ENCODE peak calls at places on chromosome 11, in eight cellular contexts. V is Caki2; J is stimulated activated CD4-positive, alpha-beta T cell treated with anti-CD3 and anti-CD28 coated beads, Interleukin-2, amount 100 ng/mL, for 24 hours; Q is activated effector memory CD4-positive, alpha-beta T cell treated with anti-CD3 and anti-CD28 coated beads, Interleukin-2, amount 50 U/mL, for 16 hours; O is activated naive CD4-positive, alpha-beta T cell; I is BE2C; A is fibroblast of lung; Y is activated naive CD8-positive, alpha-beta T cell treated with anti-CD3 and anti-CD28 coated beads, Interleukin-2, amount 50 U/mL, for 16 hours. F is an unnamed sample.

GRCh38 chr11:723120-723883 is 17.3 kb downstream of the EPS8L2 start:
- DNase-seq in V (no peak), J (peak; percentile 48), Q (peak; percentile 80), O (no peak), I (peak; percentile 43), A (peak; percentile 76), Y (no peak), F (no peak)

GRCh38 chr11:46277623-46278386 is at the start of gene CREB3L1:
- DNase-seq in V (no peak), J (no peak), Q (no peak), O (no peak), I (peak; percentile 32), A (peak; percentile 33), Y (no peak), F (no peak)

GRCh38 chr11:110565690-110566336 is 136.1 kb downstream of the FDX1 start:
- DNase-seq in V (no peak), J (no peak), Q (no peak), O (no peak), I (no peak), A (no peak), Y (no peak), F (no peak)

GRCh38 chr11:123532131-123532530 is 102.1 kb downstream of the GRAMD1B start:
- DNase-seq in V (peak; percentile 41), J (no peak), Q (no peak), O (no peak), I (no peak), A (no peak), Y (no peak), F (no peak)

GRCh38 chr11:19209617-19210016 is 7.8 kb upstream of the CSRP3 start:
- DNase-seq in V (no peak), J (no peak), Q (no peak), O (no peak), I (no peak), A (no peak), Y (no peak), F (no peak)

GRCh38 chr11:100908746-100909145 is 220.9 kb downstream of the PGR start:
- DNase-seq in V (no peak), J (no peak), Q (no peak), O (no peak), I (no peak), A (no peak), Y (no peak), F (no peak)

GRCh38 chr11:36702330-36703054 is 104.5 kb upstream of the RAG2 start:
- DNase-seq in V (peak; percentile 33), J (no peak), Q (no peak), O (no peak), I (peak; percentile 18), A (peak; percentile 77), Y (no peak), F (no peak)

GRCh38 chr11:94342250-94342649 is 37.9 kb downstream of the IZUMO1R start:
- DNase-seq in V (no peak), J (no peak), Q (no peak), O (no peak), I (no peak), A (no peak), Y (no peak), F (no peak)

GRCh38 chr11:35714882-35715612 is 52.5 kb downstream of the TRIM44 start:
- DNase-seq in V (no peak), J (peak; percentile 5), Q (no peak), O (no peak), I (no peak), A (peak; percentile 37), Y (no peak), F (peak; percentile 0)

GRCh38 chr11:13679768-13680167 is 11.3 kb downstream of the FAR1 start:
- DNase-seq in V (no peak), J (no peak), Q (no peak), O (no peak), I (no peak), A (no peak), Y (no peak), F (no peak)

F was measured in stimulated activated naive B cell treated with anti-CD40 and anti-IgM and Interleukin-4, amounts not matched to agents 10 μg/mL and 1 μg/mL and 100 μg/mL, for 72 hours.